ENCODE peak calls at places on chromosomes 3 and 15, in seven cellular contexts. One of them, this sample, is unnamed.

GRCh38 chr15:49558924-49559323 is 61.7 kb downstream of the FAM227B start:
- DNase-seq in uterus: no peak
- DNase-seq in activated CD8-positive, alpha-beta memory T cell treated with anti-CD3 and anti-CD28 coated beads, Interleukin-2, amount 50 U/mL, for 4 hours: no peak
- DNase-seq in astrocyte of the spinal cord: no peak
- DNase-seq in activated naive CD4-positive, alpha-beta T cell treated with anti-CD3 and anti-CD28 coated beads, Interleukin-2, amount 50 U/mL, for 72 hours: no peak
- DNase-seq in GM19239: no peak
- DNase-seq in cardiac fibroblast: peak
- DNase-seq in this sample: no peak

GRCh38 chr3:169907476-169907875 is 3.9 kb upstream of the SAMD7 start:
- DNase-seq in uterus: no peak
- DNase-seq in activated CD8-positive, alpha-beta memory T cell treated with anti-CD3 and anti-CD28 coated beads, Interleukin-2, amount 50 U/mL, for 4 hours: no peak
- DNase-seq in astrocyte of the spinal cord: no peak
- DNase-seq in activated naive CD4-positive, alpha-beta T cell treated with anti-CD3 and anti-CD28 coated beads, Interleukin-2, amount 50 U/mL, for 72 hours: no peak
- DNase-seq in GM19239: no peak
- DNase-seq in cardiac fibroblast: no peak
- DNase-seq in this sample: no peak

GRCh38 chr15:99727733-99728132 is 5.5 kb downstream of the LYSMD4 start:
- DNase-seq in uterus: no peak
- DNase-seq in activated CD8-positive, alpha-beta memory T cell treated with anti-CD3 and anti-CD28 coated beads, Interleukin-2, amount 50 U/mL, for 4 hours: no peak
- DNase-seq in astrocyte of the spinal cord: no peak
- DNase-seq in activated naive CD4-positive, alpha-beta T cell treated with anti-CD3 and anti-CD28 coated beads, Interleukin-2, amount 50 U/mL, for 72 hours: no peak
- DNase-seq in GM19239: no peak
- DNase-seq in cardiac fibroblast: no peak
- DNase-seq in this sample: no peak

GRCh38 chr3:197380786-197381185 is 82.4 kb upstream of the DLG1 start:
- DNase-seq in uterus: no peak
- DNase-seq in activated CD8-positive, alpha-beta memory T cell treated with anti-CD3 and anti-CD28 coated beads, Interleukin-2, amount 50 U/mL, for 4 hours: no peak
- DNase-seq in astrocyte of the spinal cord: peak
- DNase-seq in activated naive CD4-positive, alpha-beta T cell treated with anti-CD3 and anti-CD28 coated beads, Interleukin-2, amount 50 U/mL, for 72 hours: no peak
- DNase-seq in GM19239: no peak
- DNase-seq in cardiac fibroblast: no peak
- DNase-seq in this sample: no peak

GRCh38 chr3:55169608-55170010 is 241.8 kb upstream of the LRTM1 start:
- DNase-seq in uterus: no peak
- DNase-seq in activated CD8-positive, alpha-beta memory T cell treated with anti-CD3 and anti-CD28 coated beads, Interleukin-2, amount 50 U/mL, for 4 hours: no peak
- DNase-seq in astrocyte of the spinal cord: peak
- DNase-seq in activated naive CD4-positive, alpha-beta T cell treated with anti-CD3 and anti-CD28 coated beads, Interleukin-2, amount 50 U/mL, for 72 hours: no peak
- DNase-seq in GM19239: no peak
- DNase-seq in cardiac fibroblast: peak
- DNase-seq in this sample: no peak

GRCh38 chr3:122793568-122794416 is at the start of gene HSPBAP1:
- DNase-seq in uterus: peak
- DNase-seq in activated CD8-positive, alpha-beta memory T cell treated with anti-CD3 and anti-CD28 coated beads, Interleukin-2, amount 50 U/mL, for 4 hours: peak
- DNase-seq in astrocyte of the spinal cord: peak
- DNase-seq in activated naive CD4-positive, alpha-beta T cell treated with anti-CD3 and anti-CD28 coated beads, Interleukin-2, amount 50 U/mL, for 72 hours: peak
- DNase-seq in GM19239: peak
- DNase-seq in cardiac fibroblast: peak
- DNase-seq in this sample: peak

GRCh38 chr3:172314616-172315015 is 133.6 kb downstream of the GHSR start:
- DNase-seq in uterus: no peak
- DNase-seq in activated CD8-positive, alpha-beta memory T cell treated with anti-CD3 and anti-CD28 coated beads, Interleukin-2, amount 50 U/mL, for 4 hours: no peak
- DNase-seq in astrocyte of the spinal cord: no peak
- DNase-seq in activated naive CD4-positive, alpha-beta T cell treated with anti-CD3 and anti-CD28 coated beads, Interleukin-2, amount 50 U/mL, for 72 hours: no peak
- DNase-seq in GM19239: no peak
- DNase-seq in cardiac fibroblast: no peak
- DNase-seq in this sample: no peak

GRCh38 chr3:197820550-197821335 is 29.7 kb downstream of the LRCH3 start:
- DNase-seq in uterus: no peak
- DNase-seq in activated CD8-positive, alpha-beta memory T cell treated with anti-CD3 and anti-CD28 coated beads, Interleukin-2, amount 50 U/mL, for 4 hours: no peak
- DNase-seq in astrocyte of the spinal cord: no peak
- DNase-seq in activated naive CD4-positive, alpha-beta T cell treated with anti-CD3 and anti-CD28 coated beads, Interleukin-2, amount 50 U/mL, for 72 hours: no peak
- DNase-seq in GM19239: no peak
- DNase-seq in cardiac fibroblast: no peak
- DNase-seq in this sample: no peak

GRCh38 chr15:72585659-72586058 is 68.8 kb upstream of the GOLGA6B start:
- DNase-seq in uterus: no peak
- DNase-seq in activated CD8-positive, alpha-beta memory T cell treated with anti-CD3 and anti-CD28 coated beads, Interleukin-2, amount 50 U/mL, for 4 hours: no peak
- DNase-seq in astrocyte of the spinal cord: peak
- DNase-seq in activated naive CD4-positive, alpha-beta T cell treated with anti-CD3 and anti-CD28 coated beads, Interleukin-2, amount 50 U/mL, for 72 hours: no peak
- DNase-seq in GM19239: no peak
- DNase-seq in cardiac fibroblast: peak
- DNase-seq in this sample: peak

GRCh38 chr3:129063841-129064482 is 3.4 kb downstream of the GP9 start:
- DNase-seq in uterus: no peak
- DNase-seq in activated CD8-positive, alpha-beta memory T cell treated with anti-CD3 and anti-CD28 coated beads, Interleukin-2, amount 50 U/mL, for 4 hours: no peak
- DNase-seq in astrocyte of the spinal cord: no peak
- DNase-seq in activated naive CD4-positive, alpha-beta T cell treated with anti-CD3 and anti-CD28 coated beads, Interleukin-2, amount 50 U/mL, for 72 hours: no peak
- DNase-seq in GM19239: no peak
- DNase-seq in cardiac fibroblast: no peak
- DNase-seq in this sample: no peak

GRCh38 chr3:4730734-4731133 is 237.6 kb downstream of the ITPR1 start:
- DNase-seq in uterus: no peak
- DNase-seq in activated CD8-positive, alpha-beta memory T cell treated with anti-CD3 and anti-CD28 coated beads, Interleukin-2, amount 50 U/mL, for 4 hours: no peak
- DNase-seq in astrocyte of the spinal cord: peak
- DNase-seq in activated naive CD4-positive, alpha-beta T cell treated with anti-CD3 and anti-CD28 coated beads, Interleukin-2, amount 50 U/mL, for 72 hours: no peak
- DNase-seq in GM19239: no peak
- DNase-seq in cardiac fibroblast: no peak
- DNase-seq in this sample: no peak

GRCh38 chr3:12965999-12966846 is 107.0 kb downstream of the IQSEC1 start:
- DNase-seq in uterus: no peak
- DNase-seq in activated CD8-positive, alpha-beta memory T cell treated with anti-CD3 and anti-CD28 coated beads, Interleukin-2, amount 50 U/mL, for 4 hours: no peak
- DNase-seq in astrocyte of the spinal cord: no peak
- DNase-seq in activated naive CD4-positive, alpha-beta T cell treated with anti-CD3 and anti-CD28 coated beads, Interleukin-2, amount 50 U/mL, for 72 hours: no peak
- DNase-seq in GM19239: no peak
- DNase-seq in cardiac fibroblast: no peak
- DNase-seq in this sample: no peak

GRCh38 chr3:56251343-56251945 is 216.8 kb downstream of the ERC2 start:
- DNase-seq in uterus: peak
- DNase-seq in activated CD8-positive, alpha-beta memory T cell treated with anti-CD3 and anti-CD28 coated beads, Interleukin-2, amount 50 U/mL, for 4 hours: no peak
- DNase-seq in astrocyte of the spinal cord: peak
- DNase-seq in activated naive CD4-positive, alpha-beta T cell treated with anti-CD3 and anti-CD28 coated beads, Interleukin-2, amount 50 U/mL, for 72 hours: peak
- DNase-seq in GM19239: peak
- DNase-seq in cardiac fibroblast: peak
- DNase-seq in this sample: peak

GRCh38 chr15:92638291-92638708 is 17.3 kb downstream of the FAM174B start:
- DNase-seq in uterus: no peak
- DNase-seq in activated CD8-positive, alpha-beta memory T cell treated with anti-CD3 and anti-CD28 coated beads, Interleukin-2, amount 50 U/mL, for 4 hours: no peak
- DNase-seq in astrocyte of the spinal cord: peak
- DNase-seq in activated naive CD4-positive, alpha-beta T cell treated with anti-CD3 and anti-CD28 coated beads, Interleukin-2, amount 50 U/mL, for 72 hours: no peak
- DNase-seq in GM19239: no peak
- DNase-seq in cardiac fibroblast: no peak
- DNase-seq in this sample: peak

GRCh38 chr3:144458283-144458682 is 486.7 kb downstream of the DIPK2A start:
- DNase-seq in uterus: no peak
- DNase-seq in activated CD8-positive, alpha-beta memory T cell treated with anti-CD3 and anti-CD28 coated beads, Interleukin-2, amount 50 U/mL, for 4 hours: no peak
- DNase-seq in astrocyte of the spinal cord: no peak
- DNase-seq in activated naive CD4-positive, alpha-beta T cell treated with anti-CD3 and anti-CD28 coated beads, Interleukin-2, amount 50 U/mL, for 72 hours: no peak
- DNase-seq in GM19239: no peak
- DNase-seq in cardiac fibroblast: no peak
- DNase-seq in this sample: no peak

GRCh38 chr3:41176554-41176953 is 22.8 kb upstream of the CTNNB1 start:
- DNase-seq in uterus: no peak
- DNase-seq in activated CD8-positive, alpha-beta memory T cell treated with anti-CD3 and anti-CD28 coated beads, Interleukin-2, amount 50 U/mL, for 4 hours: no peak
- DNase-seq in astrocyte of the spinal cord: no peak
- DNase-seq in activated naive CD4-positive, alpha-beta T cell treated with anti-CD3 and anti-CD28 coated beads, Interleukin-2, amount 50 U/mL, for 72 hours: no peak
- DNase-seq in GM19239: no peak
- DNase-seq in cardiac fibroblast: no peak
- DNase-seq in this sample: no peak

GRCh38 chr3:42772670-42773408 is at the start of gene CCDC13:
- DNase-seq in uterus: peak
- DNase-seq in activated CD8-positive, alpha-beta memory T cell treated with anti-CD3 and anti-CD28 coated beads, Interleukin-2, amount 50 U/mL, for 4 hours: peak
- DNase-seq in astrocyte of the spinal cord: peak
- DNase-seq in activated naive CD4-positive, alpha-beta T cell treated with anti-CD3 and anti-CD28 coated beads, Interleukin-2, amount 50 U/mL, for 72 hours: peak
- DNase-seq in GM19239: peak
- DNase-seq in cardiac fibroblast: peak
- DNase-seq in this sample: peak

GRCh38 chr15:23853291-23853690 is 166.2 kb upstream of the NDN start:
- DNase-seq in uterus: no peak
- DNase-seq in activated CD8-positive, alpha-beta memory T cell treated with anti-CD3 and anti-CD28 coated beads, Interleukin-2, amount 50 U/mL, for 4 hours: no peak
- DNase-seq in astrocyte of the spinal cord: no peak
- DNase-seq in activated naive CD4-positive, alpha-beta T cell treated with anti-CD3 and anti-CD28 coated beads, Interleukin-2, amount 50 U/mL, for 72 hours: no peak
- DNase-seq in GM19239: no peak
- DNase-seq in cardiac fibroblast: no peak
- DNase-seq in this sample: no peak

GRCh38 chr3:197458179-197458707 is 97.5 kb downstream of the BDH1 start:
- DNase-seq in uterus: no peak
- DNase-seq in activated CD8-positive, alpha-beta memory T cell treated with anti-CD3 and anti-CD28 coated beads, Interleukin-2, amount 50 U/mL, for 4 hours: no peak
- DNase-seq in astrocyte of the spinal cord: no peak
- DNase-seq in activated naive CD4-positive, alpha-beta T cell treated with anti-CD3 and anti-CD28 coated beads, Interleukin-2, amount 50 U/mL, for 72 hours: peak
- DNase-seq in GM19239: peak
- DNase-seq in cardiac fibroblast: no peak
- DNase-seq in this sample: peak

GRCh38 chr15:52422001-52422400 is 106.7 kb downstream of the MYO5A start:
- DNase-seq in uterus: no peak
- DNase-seq in activated CD8-positive, alpha-beta memory T cell treated with anti-CD3 and anti-CD28 coated beads, Interleukin-2, amount 50 U/mL, for 4 hours: no peak
- DNase-seq in astrocyte of the spinal cord: no peak
- DNase-seq in activated naive CD4-positive, alpha-beta T cell treated with anti-CD3 and anti-CD28 coated beads, Interleukin-2, amount 50 U/mL, for 72 hours: no peak
- DNase-seq in GM19239: no peak
- DNase-seq in cardiac fibroblast: no peak
- DNase-seq in this sample: no peak

GRCh38 chr15:31034152-31034551 is 42.7 kb upstream of the MTMR10 start:
- DNase-seq in uterus: no peak
- DNase-seq in activated CD8-positive, alpha-beta memory T cell treated with anti-CD3 and anti-CD28 coated beads, Interleukin-2, amount 50 U/mL, for 4 hours: no peak
- DNase-seq in astrocyte of the spinal cord: no peak
- DNase-seq in activated naive CD4-positive, alpha-beta T cell treated with anti-CD3 and anti-CD28 coated beads, Interleukin-2, amount 50 U/mL, for 72 hours: no peak
- DNase-seq in GM19239: no peak
- DNase-seq in cardiac fibroblast: no peak
- DNase-seq in this sample: peak

GRCh38 chr15:70820214-70820613 is 33.7 kb downstream of the LARP6 start:
- DNase-seq in uterus: no peak
- DNase-seq in activated CD8-positive, alpha-beta memory T cell treated with anti-CD3 and anti-CD28 coated beads, Interleukin-2, amount 50 U/mL, for 4 hours: no peak
- DNase-seq in astrocyte of the spinal cord: no peak
- DNase-seq in activated naive CD4-positive, alpha-beta T cell treated with anti-CD3 and anti-CD28 coated beads, Interleukin-2, amount 50 U/mL, for 72 hours: no peak
- DNase-seq in GM19239: no peak
- DNase-seq in cardiac fibroblast: no peak
- DNase-seq in this sample: no peak

GRCh38 chr15:29857196-29857595 is 34.9 kb upstream of the TJP1 start:
- DNase-seq in uterus: no peak
- DNase-seq in activated CD8-positive, alpha-beta memory T cell treated with anti-CD3 and anti-CD28 coated beads, Interleukin-2, amount 50 U/mL, for 4 hours: no peak
- DNase-seq in astrocyte of the spinal cord: peak
- DNase-seq in activated naive CD4-positive, alpha-beta T cell treated with anti-CD3 and anti-CD28 coated beads, Interleukin-2, amount 50 U/mL, for 72 hours: no peak
- DNase-seq in GM19239: no peak
- DNase-seq in cardiac fibroblast: peak
- DNase-seq in this sample: peak

GRCh38 chr3:17672506-17672905 is 69.9 kb downstream of the TBC1D5 start:
- DNase-seq in uterus: no peak
- DNase-seq in activated CD8-positive, alpha-beta memory T cell treated with anti-CD3 and anti-CD28 coated beads, Interleukin-2, amount 50 U/mL, for 4 hours: no peak
- DNase-seq in astrocyte of the spinal cord: peak
- DNase-seq in activated naive CD4-positive, alpha-beta T cell treated with anti-CD3 and anti-CD28 coated beads, Interleukin-2, amount 50 U/mL, for 72 hours: no peak
- DNase-seq in GM19239: no peak
- DNase-seq in cardiac fibroblast: peak
- DNase-seq in this sample: peak

This sample was measured in dermis blood vessel endothelial cell.